ENCODE peak calls at places on chromosomes 4 and X, in seven cellular contexts. B is GM12878, O is H1, L is WTC11, P is K562, T is HCT116, F is HepG2. W is an unnamed sample.

GRCh38 chr4:161522031-161522430 is 641.8 kb downstream of the FSTL5 start:
- DNase-seq in T (no peak), O (no peak), P (no peak), F (no peak), L (no peak), B (no peak), W (no peak)

GRCh38 chr4:1216869-1217294 is 32.0 kb downstream of the CTBP1 start:
- DNase-seq in B (no peak), F (no peak), P (no peak), O (no peak), L (no peak), T (no peak), W (no peak)

GRCh38 chr4:47519239-47519883 is 34.3 kb downstream of the ATP10D start:
- DNase-seq in P (no peak), L (no peak), O (no peak), B (peak), F (no peak), T (no peak), W (no peak)

GRCh38 chrX:148582353-148582752 is 81.9 kb downstream of the AFF2 start:
- DNase-seq in O (no peak), T (no peak), P (no peak), B (no peak), F (no peak), L (no peak), W (no peak)

GRCh38 chrX:74492720-74493201 is 71.5 kb downstream of the SLC16A2 start:
- DNase-seq in O (no peak), B (no peak), L (peak), P (no peak), T (no peak), F (no peak), W (no peak)

GRCh38 chr4:165555302-165555701 is 176.5 kb downstream of the CPE start:
- DNase-seq in F (no peak), B (no peak), O (no peak), T (no peak), P (no peak), L (no peak), W (no peak)

GRCh38 chr4:8280876-8281440 is 11.4 kb downstream of the HTRA3 start:
- DNase-seq in T (no peak), F (no peak), L (no peak), O (no peak), B (no peak), P (no peak), W (no peak)

GRCh38 chr4:118076958-118077766 is 42.9 kb downstream of the NDST3 start:
- DNase-seq in B (no peak), T (peak), O (no peak), L (peak), P (no peak), F (peak), W (peak)

GRCh38 chr4:176277162-176277904 is 8.3 kb upstream of the ASB5 start:
- DNase-seq in O (peak), T (peak), P (peak), F (peak), B (no peak), L (peak), W (peak)

GRCh38 chr4:182242793-182243192 is 409 bp upstream of the TENM3 start:
- DNase-seq in L (no peak), B (no peak), F (no peak), O (no peak), P (no peak), T (no peak), W (no peak)

GRCh38 chr4:182248295-182248694 is 5.1 kb downstream of the TENM3 start:
- DNase-seq in T (no peak), F (no peak), P (no peak), O (no peak), B (no peak), L (no peak), W (no peak)

GRCh38 chr4:182245541-182246245 is 2.5 kb downstream of the TENM3 start:
- DNase-seq in O (no peak), P (no peak), L (no peak), T (no peak), B (no peak), F (no peak), W (no peak)

GRCh38 chr4:182246401-182247205 is 3.4 kb downstream of the TENM3 start:
- DNase-seq in T (no peak), P (no peak), B (no peak), L (no peak), F (no peak), O (no peak), W (no peak)

DNA sequence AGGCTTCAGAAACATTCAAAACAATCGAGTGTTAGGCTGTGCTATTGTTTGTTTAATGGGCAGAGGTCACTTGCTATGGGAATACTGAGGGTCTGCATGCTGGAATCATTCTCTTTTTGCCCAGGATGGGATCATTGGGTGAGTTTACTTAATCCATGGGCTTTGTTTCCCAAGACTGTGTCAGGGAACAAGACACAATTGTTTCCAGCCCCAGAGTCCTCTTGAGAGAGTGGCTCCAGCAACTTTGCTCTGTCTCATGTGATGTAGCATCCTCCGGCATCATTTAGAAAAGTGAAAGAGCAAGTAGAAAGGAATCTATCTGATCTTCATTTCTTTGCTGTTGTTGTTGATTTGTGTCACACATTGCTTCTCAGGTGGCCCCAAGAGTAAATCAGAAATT is 1.8 kb downstream of the TENM3 start:
- DNase-seq in T (no peak), L (no peak), F (no peak), O (no peak), P (no peak), B (no peak), W (no peak)
- TF ChIP-seq SP1 in T (no peak), L (no peak), F (no peak), O (no peak), P (no peak), B (no peak), W (no peak)

GRCh38 chrX:16212024-16212423 is 44.7 kb downstream of the MAGEB17 start:
- DNase-seq in L (no peak), F (no peak), B (no peak), P (no peak), T (no peak), O (no peak), W (no peak)
- TF ChIP-seq SP1 in L (no peak), F (no peak), B (no peak), P (no peak), T (no peak), O (no peak), W (no peak)

DNA sequence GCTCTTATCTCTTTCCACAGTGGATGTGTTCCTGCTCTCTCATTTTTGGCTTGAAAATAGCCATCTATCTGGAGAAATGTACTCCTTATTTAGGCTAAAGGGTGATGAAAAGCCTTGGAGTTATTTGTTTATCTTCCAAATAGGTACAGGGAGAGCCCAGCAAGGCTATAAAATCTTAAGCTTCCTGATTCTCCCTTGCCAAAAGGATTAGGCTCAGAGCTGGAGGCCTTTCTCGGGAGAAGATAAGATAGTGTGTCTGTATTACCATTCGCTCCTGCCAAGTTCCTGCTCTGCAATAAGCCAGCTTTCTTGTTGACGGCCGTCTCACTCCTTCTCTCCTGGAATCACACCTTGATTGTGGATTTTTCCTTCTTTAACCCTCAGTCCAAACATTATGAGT is 171.7 kb upstream of the TTC29 start:
- DNase-seq in L (no peak), P (no peak), T (no peak), B (no peak), F (no peak), O (no peak), W (peak)
- TF ChIP-seq SP1 in L (no peak), P (no peak), T (no peak), B (no peak), F (no peak), O (no peak), W (no peak)

DNA sequence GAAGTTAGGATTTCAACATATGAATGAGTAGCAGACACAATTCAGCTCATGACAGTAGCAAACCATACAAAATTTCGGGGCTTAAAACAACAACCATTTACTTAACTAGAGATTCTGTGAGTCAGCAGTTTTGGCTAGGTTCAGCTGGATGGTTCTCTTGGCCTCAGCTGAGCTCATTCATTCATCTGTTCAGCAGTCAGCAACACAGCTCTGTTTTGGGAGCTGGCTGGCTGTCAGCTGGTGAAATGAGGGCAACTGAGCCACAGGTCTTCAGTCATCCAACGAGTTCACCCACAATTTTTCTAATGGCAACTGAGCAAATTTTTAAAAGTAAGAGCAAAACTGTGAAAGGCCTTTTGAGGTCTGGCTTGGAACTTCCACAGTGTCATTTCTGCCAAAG is 2005.1 kb upstream of the AGA start:
- DNase-seq in O (no peak), B (no peak), L (no peak), T (no peak), F (no peak), P (no peak), W (no peak)
- TF ChIP-seq SP1 in O (no peak), B (no peak), L (no peak), T (no peak), F (no peak), P (no peak), W (no peak)

GRCh38 chrX:77087529-77088169 is 359.5 kb upstream of the FGF16 start:
- DNase-seq in O (no peak), F (peak), P (no peak), B (no peak), T (no peak), L (no peak), W (no peak)
- TF ChIP-seq SP1 in O (no peak), F (no peak), P (no peak), B (no peak), T (no peak), L (no peak), W (no peak)

DNA sequence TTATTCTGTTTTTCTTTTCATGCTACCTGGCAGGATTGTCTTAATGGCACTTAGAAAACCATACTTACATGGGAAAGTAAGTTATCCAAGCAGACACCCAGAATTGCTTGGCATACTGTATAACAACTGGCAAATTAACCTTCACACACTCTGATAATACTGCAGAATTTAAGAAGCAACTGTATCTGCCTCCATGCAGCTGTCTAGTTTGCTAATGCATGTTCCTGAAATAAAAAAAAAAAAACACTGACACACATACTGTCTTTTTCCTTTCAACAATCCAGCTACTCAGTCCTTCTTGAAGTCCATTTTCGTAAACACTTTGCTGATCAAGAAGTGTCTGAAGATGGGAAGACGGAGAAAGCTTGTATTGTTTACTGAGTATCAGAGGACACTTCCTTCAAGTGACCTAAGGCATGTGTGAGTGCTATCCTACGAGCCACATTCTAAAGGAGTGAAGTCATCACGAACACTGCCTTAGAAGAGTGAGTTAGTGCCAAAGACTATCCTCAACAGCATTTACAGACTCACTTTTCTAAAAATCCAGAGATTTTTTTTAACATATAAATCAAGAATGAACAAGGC is 82.6 kb downstream of the LUZP4 start:
- DNase-seq in L (no peak), B (no peak), P (no peak), T (peak), O (no peak), F (no peak), W (peak)
- TF ChIP-seq SP1 in L (no peak), B (no peak), P (no peak), T (no peak), O (no peak), F (no peak), W (no peak)

DNA sequence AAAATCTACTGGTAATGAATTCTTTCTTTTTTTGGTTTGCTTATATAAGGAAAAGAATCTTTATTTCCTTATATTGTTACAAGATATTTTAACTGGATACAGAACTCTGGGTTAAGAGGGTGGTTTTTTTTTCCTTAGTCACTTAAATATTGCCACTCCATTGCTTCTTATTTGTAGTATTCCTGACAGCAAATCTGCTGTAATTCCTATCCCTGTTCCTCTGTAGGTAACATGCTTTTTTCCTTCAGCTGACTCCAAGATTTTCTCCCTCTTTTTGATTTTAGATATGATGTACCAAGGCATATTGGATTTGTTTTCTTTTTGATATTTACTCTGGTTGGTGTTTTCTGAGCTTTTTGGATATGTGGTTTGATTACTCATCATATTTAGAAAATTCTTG is 278.6 kb downstream of the EVC2 start:
- DNase-seq in L (no peak), F (no peak), P (no peak), B (no peak), O (no peak), T (no peak), W (no peak)
- TF ChIP-seq SP1 in L (no peak), F (no peak), P (no peak), B (no peak), O (no peak), T (no peak), W (no peak)

DNA sequence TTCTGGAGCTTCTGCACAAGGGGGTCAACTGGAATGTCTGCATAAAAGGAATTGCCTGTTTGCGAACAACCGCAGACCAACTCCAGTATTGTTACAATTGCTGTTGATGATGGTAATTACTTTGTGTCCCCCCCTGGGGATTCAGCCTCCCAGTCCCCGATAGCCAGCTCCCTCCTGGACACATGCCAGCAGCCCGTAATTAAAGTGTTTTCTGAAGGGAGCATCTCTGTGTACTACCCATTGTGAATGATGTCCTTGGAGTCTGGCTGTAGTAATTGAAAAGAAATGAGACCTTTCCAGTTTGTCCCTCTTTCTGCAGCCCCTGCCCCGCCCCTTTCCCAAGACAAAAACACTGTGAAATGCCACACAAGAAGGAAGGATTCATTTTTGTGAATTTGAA is 377.1 kb upstream of the LCORL start:
- DNase-seq in L (no peak), B (no peak), O (no peak), F (no peak), T (no peak), P (no peak), W (no peak)
- TF ChIP-seq SP1 in L (no peak), B (no peak), O (no peak), F (no peak), T (no peak), P (no peak), W (no peak)

GRCh38 chr4:25399502-25399901 is 22.4 kb downstream of the ANAPC4 start:
- DNase-seq in L (no peak), P (no peak), T (no peak), O (no peak), B (no peak), F (no peak), W (no peak)

GRCh38 chr4:25401066-25401465 is 24.0 kb downstream of the ANAPC4 start:
- DNase-seq in T (no peak), F (no peak), B (no peak), O (no peak), L (no peak), P (no peak), W (no peak)

GRCh38 chr4:25402521-25402920 is 25.5 kb downstream of the ANAPC4 start:
- DNase-seq in O (no peak), P (no peak), B (no peak), L (no peak), F (no peak), T (no peak), W (no peak)

DNA sequence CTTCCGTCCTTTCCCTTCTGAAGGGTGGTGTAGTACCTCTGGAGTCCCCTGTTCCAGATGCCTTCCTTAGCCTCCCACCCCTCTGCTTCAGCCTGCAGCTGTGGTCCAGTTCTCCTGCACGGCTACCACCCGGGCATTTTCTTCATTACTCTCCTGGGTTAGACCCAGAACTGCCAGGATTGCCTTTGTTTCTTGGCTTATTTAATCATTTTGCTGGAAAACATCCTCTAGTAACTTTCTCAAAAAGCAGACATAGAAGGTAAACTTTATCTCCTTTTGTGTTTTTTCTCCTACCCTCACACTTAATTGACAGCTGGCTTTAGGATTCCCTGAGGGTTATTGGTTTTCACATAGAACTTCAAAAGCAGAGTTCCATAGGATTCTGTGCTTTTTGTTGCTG is 20.2 kb downstream of the ANAPC4 start:
- DNase-seq in L (no peak), T (no peak), F (no peak), B (no peak), O (no peak), P (no peak), W (no peak)
- TF ChIP-seq SP1 in L (no peak), T (no peak), F (no peak), B (no peak), O (no peak), P (no peak), W (no peak)

GRCh38 chr4:184099541-184099966 is 118.1 kb downstream of the ENPP6 start:
- DNase-seq in T (no peak), F (no peak), L (no peak), O (no peak), B (no peak), P (no peak), W (no peak)

GRCh38 chr4:184101711-184102110 is 116.0 kb downstream of the ENPP6 start:
- DNase-seq in L (no peak), F (no peak), B (no peak), O (no peak), T (no peak), P (no peak), W (no peak)

GRCh38 chr4:184099033-184099432 is 118.6 kb downstream of the ENPP6 start:
- DNase-seq in F (no peak), B (no peak), O (no peak), T (no peak), P (no peak), L (no peak), W (no peak)

GRCh38 chr4:184102488-184102887 is 115.2 kb downstream of the ENPP6 start:
- DNase-seq in F (no peak), P (no peak), T (no peak), B (no peak), L (no peak), O (no peak), W (no peak)

GRCh38 chr4:184100297-184100885 is 117.3 kb downstream of the ENPP6 start:
- DNase-seq in B (no peak), O (no peak), T (peak), P (peak), F (no peak), L (no peak), W (peak)
- TF ChIP-seq SP1 in B (no peak), O (no peak), T (no peak), P (no peak), F (no peak), L (no peak), W (no peak)